ENCODE peak calls at places on chromosomes 7 and 10, in six cellular contexts. W is heart right ventricle; R is chondrocyte; N is right lobe of liver; P is AG09309; D is CD8-positive, alpha-beta T cell. H is an unnamed sample.

GRCh38 chr7:731440-732085 is 4.5 kb upstream of the PRKAR1B start:
- DNase-seq in W (no peak), R (peak), N (no peak), P (no peak), D (no peak), H (no peak)

GRCh38 chr10:97336446-97336845 is 1.9 kb upstream of the FRAT2 start:
- DNase-seq in W (no peak), R (no peak), N (no peak), P (no peak), D (no peak), H (no peak)

GRCh38 chr7:83502636-83503035 is 146.3 kb downstream of the SEMA3E start:
- DNase-seq in W (no peak), R (no peak), N (no peak), P (no peak), D (no peak), H (no peak)

GRCh38 chr10:122505011-122505410 is 43.7 kb downstream of the HTRA1 start:
- DNase-seq in W (no peak), R (no peak), N (no peak), P (no peak), D (no peak), H (peak)

GRCh38 chr7:123682690-123683089 is 27.0 kb downstream of the LMOD2 start:
- DNase-seq in W (no peak), R (no peak), N (no peak), P (peak), D (peak), H (no peak)

GRCh38 chr7:7438851-7439250 is 96.8 kb downstream of the COL28A1 start:
- DNase-seq in W (no peak), R (no peak), N (no peak), P (peak), D (no peak), H (no peak)

GRCh38 chr10:64760371-64760770 is 1239.2 kb downstream of the REEP3 start:
- DNase-seq in W (no peak), R (no peak), N (no peak), P (no peak), D (no peak), H (no peak)

GRCh38 chr7:9097565-9098060 is 664.2 kb downstream of the NXPH1 start:
- DNase-seq in W (no peak), R (no peak), N (no peak), P (no peak), D (no peak), H (no peak)

GRCh38 chr7:4166340-4166739 is 515.8 kb upstream of the FOXK1 start:
- DNase-seq in W (no peak), R (no peak), N (no peak), P (no peak), D (no peak), H (no peak)

GRCh38 chr10:21488246-21488953 is 37.1 kb downstream of the SKIDA1 start:
- DNase-seq in W (no peak), R (no peak), N (no peak), P (no peak), D (no peak), H (no peak)

GRCh38 chr7:2928613-2929311 is 84.7 kb upstream of the GNA12 start:
- DNase-seq in W (no peak), R (peak), N (no peak), P (no peak), D (no peak), H (peak)

GRCh38 chr7:8260871-8261707 is 878 bp downstream of the ICA1 start:
- DNase-seq in W (peak), R (peak), N (peak), P (no peak), D (no peak), H (peak)

GRCh38 chr7:128954830-128955797 is 17.4 kb downstream of the IRF5 start:
- DNase-seq in W (no peak), R (no peak), N (no peak), P (peak), D (no peak), H (no peak)
- TF ChIP-seq CTCF in W (no peak), R (no peak), N (no peak), P (no peak), D (no peak), H (no peak)

GRCh38 chr7:138865843-138866242 is 67.8 kb upstream of the ATP6V0A4 start:
- DNase-seq in W (no peak), R (no peak), N (no peak), P (no peak), D (peak), H (no peak)
- TF ChIP-seq CTCF in W (no peak), R (peak), N (no peak), P (peak), D (peak), H (peak)

GRCh38 chr7:129529643-129530042 is 27.3 kb downstream of the SMKR1 start:
- DNase-seq in W (no peak), R (no peak), N (no peak), P (no peak), D (no peak), H (no peak)
- TF ChIP-seq CTCF in W (no peak), R (no peak), N (no peak), P (no peak), D (no peak), H (no peak)

DNA sequence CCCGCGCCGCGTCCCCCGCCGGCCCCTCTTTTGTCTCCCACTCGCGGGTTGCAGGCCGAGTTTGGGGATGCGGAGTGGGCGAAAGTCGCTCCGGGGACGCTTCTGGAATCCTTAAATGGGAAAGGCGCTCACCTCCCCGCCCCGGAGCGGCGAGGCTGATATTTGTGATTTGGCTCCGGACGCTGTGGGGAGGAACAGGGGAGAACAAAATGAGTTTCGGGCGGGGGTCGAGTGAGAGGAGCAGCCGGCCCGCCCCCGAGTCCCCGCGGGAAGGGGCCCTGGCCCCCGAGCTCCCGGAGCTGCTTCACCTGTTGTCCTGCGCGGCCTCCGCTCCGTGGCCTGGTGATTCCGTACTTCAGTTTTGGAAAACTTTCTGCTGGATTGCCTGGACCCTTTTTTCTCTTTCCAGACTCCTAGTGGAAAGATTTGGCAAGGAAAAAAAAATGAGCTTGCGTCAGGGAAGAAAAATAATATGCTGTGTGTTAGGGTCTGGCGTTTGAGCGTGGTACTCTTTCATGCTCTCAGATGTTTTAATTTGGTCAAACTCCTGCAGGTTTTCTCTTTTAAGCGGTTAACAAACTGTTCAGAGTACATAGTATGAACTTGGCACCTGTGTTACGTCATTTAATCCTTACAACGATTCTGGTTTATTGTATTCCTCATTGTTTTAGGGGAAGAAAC is 831 bp downstream of the BMPR1A start:
- DNase-seq in W (peak), R (no peak), N (peak), P (no peak), D (peak), H (no peak)
- TF ChIP-seq CTCF in W (no peak), R (peak), N (peak), P (peak), D (no peak), H (no peak)

GRCh38 chr7:48168159-48168558 is 3.1 kb upstream of the ABCA13 start:
- DNase-seq in W (no peak), R (no peak), N (no peak), P (no peak), D (no peak), H (no peak)
- TF ChIP-seq CTCF in W (no peak), R (peak), N (no peak), P (no peak), D (no peak), H (no peak)

GRCh38 chr10:70274643-70275042 is 9.2 kb downstream of the NPFFR1 start:
- DNase-seq in W (no peak), R (no peak), N (no peak), P (peak), D (no peak), H (no peak)
- TF ChIP-seq CTCF in W (peak), R (no peak), N (no peak), P (peak), D (no peak), H (no peak)

GRCh38 chr10:113616244-113617074 is 47.4 kb downstream of the NRAP start:
- DNase-seq in W (no peak), R (no peak), N (no peak), P (no peak), D (no peak), H (no peak)
- TF ChIP-seq CTCF in W (peak), R (peak), N (peak), P (peak), D (no peak), H (peak)